ENCODE peak calls at places on chromosome 18, in seven cellular contexts. J, Z, I, X, F, S and L are unnamed samples. For H4K20me1, the result is how much of the 10 kb centered on the place peaks cover.

GRCh38 chr18:30280861-30281470 is 761.6 kb downstream of the DSC3 start:
- DNase-seq in X (peak), J (peak), Z (peak), S (peak), I (peak), F (peak), L (peak)

GRCh38 chr18:56861244-56861643 is 210.1 kb downstream of the WDR7 start:
- DNase-seq in Z (no peak), J (peak), S (no peak), F (no peak), I (no peak), X (no peak), L (no peak)

GRCh38 chr18:25247725-25248124 is 104.2 kb downstream of the ZNF521 start:
- DNase-seq in J (no peak), I (no peak), S (peak), X (no peak), Z (no peak), F (no peak), L (no peak)

GRCh38 chr18:67402543-67402942 is 114.0 kb downstream of the DSEL start:
- DNase-seq in S (peak), X (no peak), I (no peak), Z (no peak), F (no peak), J (no peak), L (no peak)

GRCh38 chr18:72419914-72420313 is 124.2 kb downstream of the CBLN2 start:
- DNase-seq in F (no peak), Z (no peak), J (no peak), I (no peak), S (peak), X (no peak), L (no peak)

GRCh38 chr18:36315736-36316135 is 18.2 kb downstream of the FHOD3 start:
- DNase-seq in F (no peak), Z (no peak), J (no peak), S (peak), I (peak), X (no peak), L (no peak)

GRCh38 chr18:55775972-55776371 is 188.0 kb upstream of the TCF4 start:
- DNase-seq in J (no peak), X (no peak), F (no peak), S (no peak), I (no peak), Z (no peak), L (no peak)

GRCh38 chr18:58793361-58793760 is 71.3 kb upstream of the ZNF532 start:
- DNase-seq in J (no peak), I (no peak), X (no peak), S (peak), Z (no peak), F (no peak), L (no peak)

GRCh38 chr18:26978812-26979341 is 113.4 kb upstream of the AQP4 start:
- DNase-seq in X (no peak), F (peak), I (no peak), J (no peak), Z (peak), S (no peak), L (peak)

GRCh38 chr18:47595816-47596501 is 334.5 kb downstream of the SMAD2 start:
- DNase-seq in X (peak), Z (peak), I (peak), F (no peak), J (no peak), S (no peak), L (peak)

GRCh38 chr18:24014062-24014985 is at the start of gene TTC39C:
- DNase-seq in Z (peak), J (peak), X (peak), F (peak), I (peak), S (peak), L (peak)

GRCh38 chr18:62183578-62184195 is 3.2 kb downstream of the PIGN start:
- DNase-seq in F (peak), X (peak), J (peak), S (peak), Z (peak), I (peak), L (peak)

GRCh38 chr18:61443311-61443710 is 110.1 kb downstream of the CDH20 start:
- DNase-seq in X (no peak), Z (no peak), F (no peak), S (peak), J (no peak), I (no peak), L (no peak)

GRCh38 chr18:2376707-2377106 is 194.6 kb downstream of the METTL4 start:
- DNase-seq in F (no peak), J (no peak), I (no peak), Z (no peak), S (no peak), X (no peak), L (no peak)

GRCh38 chr18:35971661-35972196 is 750 bp upstream of the RMP24 start:
- DNase-seq in F (no peak), I (no peak), S (no peak), X (no peak), Z (no peak), J (peak), L (no peak)

GRCh38 chr18:6211174-6211504 is 203.6 kb downstream of the L3MBTL4 start:
- DNase-seq in X (no peak), Z (no peak), S (no peak), I (no peak), F (no peak), J (no peak), L (no peak)

GRCh38 chr18:40152859-40153258 is 1802.2 kb upstream of the PIK3C3 start:
- DNase-seq in S (peak), F (no peak), Z (no peak), I (no peak), J (no peak), X (no peak), L (no peak)

GRCh38 chr18:3665780-3666525 is 216.0 kb downstream of the TGIF1 start:
- DNase-seq in X (peak), I (peak), S (peak), F (peak), Z (peak), J (peak), L (peak)

GRCh38 chr18:23495723-23496440 is 7.4 kb upstream of the RMC1 start:
- DNase-seq in I (no peak), X (no peak), J (no peak), S (no peak), F (peak), Z (no peak), L (no peak)

GRCh38 chr18:59140287-59140885 is 702 bp downstream of the SEC11C start:
- DNase-seq in F (peak), S (peak), J (peak), I (peak), X (peak), Z (no peak), L (no peak)

GRCh38 chr18:3104190-3105054 is 91.5 kb upstream of the LPIN2 start:
- DNase-seq in S (peak), Z (no peak), X (no peak), F (no peak), J (no peak), I (no peak), L (no peak)

GRCh38 chr18:25099838-25100393 is 252.1 kb downstream of the ZNF521 start:
- DNase-seq in I (no peak), Z (no peak), J (no peak), X (no peak), S (no peak), F (no peak), L (no peak)

GRCh38 chr18:28407681-28408080 is 230.8 kb upstream of the CDH2 start:
- DNase-seq in F (no peak), J (no peak), X (no peak), Z (no peak), S (peak), I (no peak), L (no peak)

GRCh38 chr18:53843113-53843512 is 381.4 kb downstream of the MBD2 start:
- DNase-seq in J (no peak), S (no peak), I (no peak), Z (no peak), X (no peak), F (no peak), L (no peak)

GRCh38 chr18:21958707-21959457 is 210.5 kb upstream of the GATA6 start:
- DNase-seq in S (no peak), X (no peak), J (no peak), F (no peak), Z (no peak), I (no peak), L (no peak)

GRCh38 chr18:55405655-55406373 is 182.2 kb downstream of the TCF4 start:
- DNase-seq in X (no peak), Z (no peak), J (peak), S (peak), I (peak), F (no peak), L (no peak)

GRCh38 chr18:48939368-48940097 is 11.2 kb downstream of the SMAD7 start:
- DNase-seq in J (no peak), S (peak), Z (no peak), X (peak), F (no peak), I (peak), L (no peak)

GRCh38 chr18:9661564-9661963 is 46.5 kb upstream of the RAB31 start:
- DNase-seq in X (peak), Z (no peak), F (no peak), I (no peak), S (no peak), J (no peak), L (no peak)
- TF ChIP-seq CTCF in X (peak), Z (no peak), F (no peak), I (no peak), S (no peak), J (no peak), L (no peak)

GRCh38 chr18:12908706-12909105 is 24.7 kb upstream of the PTPN2 start:
- DNase-seq in J (no peak), I (no peak), S (peak), Z (no peak), F (no peak), X (no peak), L (no peak)

GRCh38 chr18:12906773-12907172 is 22.7 kb upstream of the PTPN2 start:
- DNase-seq in S (no peak), F (no peak), J (no peak), Z (no peak), I (no peak), X (no peak), L (no peak)

GRCh38 chr18:12911928-12912703 is 28.1 kb upstream of the PTPN2 start:
- DNase-seq in S (no peak), J (no peak), X (peak), I (no peak), F (no peak), Z (no peak), L (no peak)

GRCh38 chr18:12907258-12907925 is 23.4 kb upstream of the PTPN2 start:
- DNase-seq in X (no peak), F (no peak), I (peak), J (no peak), S (peak), Z (no peak), L (no peak)

GRCh38 chr18:12911025-12911927 is 27.2 kb upstream of the PTPN2 start:
- DNase-seq in S (peak), J (peak), Z (no peak), I (no peak), F (no peak), X (peak), L (no peak)
- H3K4me3 ChIP-seq in S (peak), J (no peak), Z (no peak), I (no peak), F (no peak), X (peak), L (no peak)

GRCh38 chr18:79436556-79437275 is 41.0 kb downstream of the NFATC1 start:
- DNase-seq in Z (no peak), S (no peak), F (no peak), X (no peak), J (no peak), I (no peak), L (no peak)
- H4K20me1 ChIP-seq in Z (under half), S (under half), F (under half), X (under half), J (under half), I (under half), L (under half)

GRCh38 chr18:50424877-50425690 is 50.2 kb downstream of the SKA1 start:
- DNase-seq in F (no peak), I (no peak), S (peak), X (no peak), J (peak), Z (no peak), L (no peak)
- TF ChIP-seq CTCF in F (no peak), I (no peak), S (no peak), X (no peak), J (no peak), Z (no peak), L (no peak)

DNA sequence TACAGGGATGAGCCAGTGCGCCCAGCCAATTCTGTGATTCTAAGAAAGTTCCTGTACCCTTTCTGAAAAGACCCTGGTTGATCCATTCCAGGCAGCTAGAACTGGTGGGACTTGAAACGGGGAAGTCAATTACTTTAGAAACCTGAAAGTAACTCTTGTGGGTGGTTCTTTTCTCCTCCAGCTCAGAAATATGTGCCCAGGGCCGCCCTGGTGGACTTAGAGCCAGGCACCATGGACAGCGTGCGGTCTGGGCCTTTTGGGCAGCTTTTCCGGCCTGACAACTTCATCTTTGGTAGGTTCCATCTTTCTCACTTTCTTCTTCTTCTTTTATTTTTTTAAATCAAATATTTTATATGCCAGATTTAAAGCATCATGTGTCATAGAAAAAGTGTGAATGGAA is 2.7 kb downstream of the TUBB6 start:
- DNase-seq in S (no peak), X (no peak), I (no peak), J (no peak), Z (no peak), F (no peak), L (no peak)
- H3K4me3 ChIP-seq in S (peak), X (no peak), I (no peak), J (no peak), Z (no peak), F (no peak), L (no peak)

DNA sequence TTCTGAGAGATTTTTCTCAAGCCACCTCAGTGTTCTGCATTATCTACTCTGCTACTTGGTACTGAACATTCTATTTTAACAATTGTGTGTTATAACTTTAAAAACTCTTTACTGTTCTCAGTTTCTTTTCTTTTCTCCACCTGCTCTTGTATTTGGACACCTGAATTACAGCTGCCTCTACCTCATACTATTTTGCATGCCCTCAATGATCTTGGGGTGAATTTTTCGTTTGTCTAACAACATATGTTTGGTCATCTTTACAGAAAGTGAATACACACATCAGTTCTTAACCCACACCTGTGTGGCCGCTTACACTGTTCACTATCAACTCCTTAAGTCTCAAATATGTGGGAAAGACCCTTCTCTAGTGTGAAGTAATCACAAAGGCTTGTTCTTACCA is 16.3 kb downstream of the PTPN2 start:
- DNase-seq in I (no peak), Z (no peak), J (no peak), F (peak), S (no peak), X (no peak), L (no peak)
- H4K20me1 ChIP-seq in I (under half), Z (under half), J (under half), F (under half), S (under half), X (under half), L (under half)

GRCh38 chr18:46070683-46071614 is 1.1 kb downstream of the PSTPIP2 start:
- DNase-seq in J (no peak), I (no peak), S (no peak), F (no peak), X (peak), Z (no peak), L (no peak)
- TF ChIP-seq CTCF in J (no peak), I (no peak), S (no peak), F (no peak), X (no peak), Z (no peak), L (no peak)

GRCh38 chr18:76486600-76486999 is 8.4 kb downstream of the ZNF516 start:
- DNase-seq in J (no peak), S (no peak), X (no peak), I (no peak), F (no peak), Z (no peak), L (no peak)
- H3K4me3 ChIP-seq in J (no peak), S (no peak), X (no peak), I (no peak), F (no peak), Z (no peak), L (no peak)